ENCODE peak calls at places on chromosomes 1 and 21, in seven cellular contexts. C is Ammon's horn, N is HS-5, A is NCI-H1105, S is myocyte, I is EH, Q is RWPE1. K is an unnamed sample.

GRCh38 chr1:111776397-111776796 is 20.7 kb downstream of the DDX20 start:
- DNase-seq in Q (no peak), N (no peak), C (no peak), I (peak), A (no peak), S (no peak), K (no peak)

GRCh38 chr1:183687546-183688279 is 34.6 kb upstream of the APOBEC4 start:
- DNase-seq in S (no peak), N (no peak), A (no peak), Q (no peak), I (no peak), C (no peak), K (no peak)

GRCh38 chr1:1024421-1025415 is 4.8 kb downstream of the AGRN start:
- DNase-seq in I (peak), S (no peak), C (no peak), Q (peak), N (peak), A (no peak), K (no peak)

GRCh38 chr1:8598060-8598724 is 219.2 kb downstream of the RERE start:
- DNase-seq in I (peak), A (peak), C (peak), S (peak), Q (no peak), N (no peak), K (no peak)

GRCh38 chr1:156707486-156708244 is 2.3 kb upstream of the CRABP2 start:
- DNase-seq in Q (no peak), A (no peak), I (peak), N (no peak), C (no peak), S (no peak), K (peak)

GRCh38 chr1:222654849-222655248 is 37.0 kb downstream of the MIA3 start:
- DNase-seq in N (no peak), I (no peak), C (peak), S (peak), A (no peak), Q (no peak), K (no peak)

GRCh38 chr1:70909262-70909817 is 138.3 kb downstream of the PTGER3 start:
- DNase-seq in A (no peak), S (no peak), C (no peak), I (no peak), N (no peak), Q (no peak), K (no peak)

GRCh38 chr1:185170291-185170848 is 13.4 kb downstream of the SWT1 start:
- DNase-seq in N (peak), A (peak), C (peak), S (peak), I (peak), Q (peak), K (no peak)

GRCh38 chr1:183148599-183148998 is 37.5 kb upstream of the LAMC2 start:
- DNase-seq in Q (peak), C (no peak), S (peak), I (peak), A (no peak), N (no peak), K (no peak)

GRCh38 chr21:45371092-45371491 is 33.9 kb upstream of the COL18A1 start:
- DNase-seq in A (no peak), C (no peak), I (no peak), S (no peak), Q (no peak), N (no peak), K (no peak)

GRCh38 chr1:215749423-215749822 is 182.3 kb downstream of the KCTD3 start:
- DNase-seq in C (no peak), S (peak), A (no peak), I (peak), Q (peak), N (peak), K (no peak)

GRCh38 chr1:37020653-37021277 is 13.6 kb downstream of the GRIK3 start:
- DNase-seq in S (no peak), A (no peak), N (no peak), I (no peak), Q (peak), C (no peak), K (no peak)

GRCh38 chr1:218613105-218613504 is 268.0 kb downstream of the TGFB2 start:
- DNase-seq in I (no peak), A (no peak), N (no peak), S (no peak), C (no peak), Q (no peak), K (no peak)

GRCh38 chr1:54355931-54356679 is 50.1 kb downstream of the SSBP3 start:
- DNase-seq in N (no peak), S (no peak), I (no peak), C (no peak), A (no peak), Q (no peak), K (no peak)

GRCh38 chr1:87392241-87393192 is 63.8 kb downstream of the LMO4 start:
- DNase-seq in Q (peak), I (peak), C (no peak), N (peak), A (no peak), S (peak), K (no peak)

K was measured in suprapubic skin.